ENCODE peak calls at places on chromosome 7, in eight cellular contexts. H is OCI-LY7; M is NCI-H460; F is activated effector memory CD4-positive, alpha-beta T cell treated with anti-CD3 and anti-CD28 coated beads, Interleukin-2, amount 50 U/mL, for 16 hours; O is prostate gland; V is H9; L is lung; N is NB4. K is an unnamed sample.

GRCh38 chr7:10677211-10677610 is 296.5 kb upstream of the PHF14 start:
- DNase-seq in M (no peak), L (no peak), F (no peak), O (no peak), N (no peak), V (no peak), H (no peak), K (no peak)

GRCh38 chr7:96303686-96304443 is 18.0 kb downstream of the SLC25A13 start:
- DNase-seq in L (no peak), V (no peak), N (peak), H (no peak), F (no peak), O (peak), M (no peak), K (no peak)

GRCh38 chr7:28346972-28347371 is 65.3 kb upstream of the CREB5 start:
- DNase-seq in O (no peak), H (no peak), F (no peak), M (no peak), V (no peak), L (no peak), N (no peak), K (no peak)

GRCh38 chr7:107115114-107115513 is 53.7 kb upstream of the HBP1 start:
- DNase-seq in N (no peak), F (no peak), L (no peak), H (no peak), V (no peak), M (no peak), O (no peak), K (no peak)

GRCh38 chr7:127650842-127651555 is 995 bp upstream of the SND1 start:
- DNase-seq in V (peak), N (peak), L (no peak), F (peak), H (no peak), O (peak), M (no peak), K (peak)

GRCh38 chr7:102215281-102215680 is 71.4 kb upstream of the SH2B2 start:
- DNase-seq in V (no peak), M (no peak), H (no peak), O (no peak), F (no peak), N (no peak), L (no peak), K (no peak)

GRCh38 chr7:70303780-70304179 is 705.5 kb downstream of the AUTS2 start:
- DNase-seq in N (no peak), L (no peak), M (no peak), O (no peak), F (no peak), V (no peak), H (no peak), K (no peak)

GRCh38 chr7:105389090-105389650 is 449 bp upstream of the SRPK2 start:
- DNase-seq in M (peak), V (peak), F (no peak), O (peak), N (peak), L (peak), H (peak), K (peak)

GRCh38 chr7:150997075-150997511 is 6.3 kb downstream of the NOS3 start:
- DNase-seq in M (no peak), H (no peak), F (no peak), V (no peak), L (no peak), N (peak), O (no peak), K (no peak)

GRCh38 chr7:1758859-1759521 is 88.9 kb downstream of the ELFN1 start:
- DNase-seq in O (no peak), H (no peak), N (no peak), M (no peak), F (peak), L (no peak), V (no peak), K (no peak)

GRCh38 chr7:129101746-129102145 is 42.8 kb upstream of the TSPAN33 start:
- DNase-seq in N (peak), O (no peak), F (no peak), M (no peak), L (no peak), H (no peak), V (no peak), K (no peak)

GRCh38 chr7:104267701-104268368 is 60.0 kb upstream of the ORC5 start:
- DNase-seq in V (no peak), F (no peak), H (peak), N (peak), L (no peak), M (peak), O (no peak), K (peak)

GRCh38 chr7:102306916-102307677 is 20.4 kb downstream of the SH2B2 start:
- DNase-seq in L (peak), V (peak), H (peak), N (peak), M (no peak), F (no peak), O (peak), K (no peak)

GRCh38 chr7:98130959-98131358 is 24.3 kb downstream of the LMTK2 start:
- DNase-seq in H (no peak), N (no peak), V (no peak), O (no peak), M (no peak), L (no peak), F (no peak), K (no peak)

GRCh38 chr7:77330169-77330882 is 85.8 kb downstream of the GSAP start:
- DNase-seq in N (peak), V (no peak), L (peak), H (peak), F (no peak), O (no peak), M (peak), K (no peak)

GRCh38 chr7:50502001-50502684 is 52.0 kb upstream of the FIGNL1 start:
- DNase-seq in H (no peak), M (no peak), F (no peak), N (no peak), L (peak), V (no peak), O (no peak), K (peak)

GRCh38 chr7:151327659-151328058 is 14.0 kb upstream of the NUB1 start:
- DNase-seq in F (no peak), N (no peak), V (no peak), L (no peak), H (no peak), M (no peak), O (no peak), K (no peak)